ENCODE peak calls at places on chromosomes 1 and 21, in four cellular contexts. T, X, W and H are unnamed samples.

GRCh38 chr1:178275083-178275482 is 181.2 kb downstream of the RASAL2 start:
- DNase-seq in W (peak; percentile 37), T (no peak), X (no peak), H (no peak)

GRCh38 chr1:214660900-214661299 is 57.9 kb downstream of the CENPF start:
- DNase-seq in T (peak; percentile 48), X (peak; percentile 32), W (peak; percentile 96), H (peak; percentile 37)

GRCh38 chr1:167305059-167305704 is 84.5 kb downstream of the POU2F1 start:
- DNase-seq in W (no peak), X (no peak), T (no peak), H (no peak)

GRCh38 chr1:84774674-84775548 is 84.7 kb upstream of the SSX2IP start:
- DNase-seq in T (no peak), X (no peak), W (no peak), H (no peak)

GRCh38 chr1:9149837-9150581 is 21.1 kb upstream of the GPR157 start:
- DNase-seq in W (no peak), X (no peak), T (peak; percentile 62), H (no peak)

GRCh38 chr1:114758251-114758832 is 558 bp upstream of the CSDE1 start:
- DNase-seq in T (no peak), W (no peak), X (no peak), H (no peak)

GRCh38 chr1:206079130-206079529 is 26.2 kb downstream of the RHEX start:
- DNase-seq in T (no peak), X (no peak), W (no peak), H (no peak)

GRCh38 chr1:201217146-201217545 is 26.5 kb downstream of the IGFN1 start:
- DNase-seq in T (no peak), X (no peak), W (no peak), H (no peak)

GRCh38 chr21:27582246-27582945 is 615.5 kb upstream of the ADAMTS5 start:
- DNase-seq in X (no peak), W (peak; percentile 29), T (no peak), H (no peak)

GRCh38 chr1:185559151-185559550 is 175.0 kb upstream of the HMCN1 start:
- DNase-seq in X (no peak), T (no peak), W (no peak), H (no peak)

GRCh38 chr1:7642781-7643180 is 128.3 kb upstream of the VAMP3 start:
- DNase-seq in W (peak; percentile 14), X (no peak), T (peak; percentile 17), H (no peak)